ENCODE peak calls at places on chromosomes 12 and 14, in seven cellular contexts. One of them, this sample, is unnamed.

GRCh38 chr12:15728118-15728598 is 61.0 kb downstream of the EPS8 start:
- DNase-seq in cardiac fibroblast: peak
- DNase-seq in HL-60: no peak
- DNase-seq in heart right ventricle: no peak
- DNase-seq in stomach: no peak
- DNase-seq in fibroblast of the aortic adventitia: peak
- DNase-seq in HFF-Myc: peak
- DNase-seq in this sample: peak

GRCh38 chr14:98594156-98594555 is 677.8 kb downstream of the BCL11B start:
- DNase-seq in cardiac fibroblast: no peak
- DNase-seq in HL-60: no peak
- DNase-seq in heart right ventricle: no peak
- DNase-seq in stomach: no peak
- DNase-seq in fibroblast of the aortic adventitia: no peak
- DNase-seq in HFF-Myc: no peak
- DNase-seq in this sample: no peak

GRCh38 chr14:81311816-81312215 is 88.3 kb downstream of the STON2 start:
- DNase-seq in cardiac fibroblast: peak
- DNase-seq in HL-60: no peak
- DNase-seq in heart right ventricle: no peak
- DNase-seq in stomach: no peak
- DNase-seq in fibroblast of the aortic adventitia: peak
- DNase-seq in HFF-Myc: no peak
- DNase-seq in this sample: peak

GRCh38 chr12:639566-639965 is 23.7 kb downstream of the NINJ2 start:
- DNase-seq in cardiac fibroblast: no peak
- DNase-seq in HL-60: no peak
- DNase-seq in heart right ventricle: no peak
- DNase-seq in stomach: no peak
- DNase-seq in fibroblast of the aortic adventitia: no peak
- DNase-seq in HFF-Myc: no peak
- DNase-seq in this sample: no peak

GRCh38 chr12:52673216-52673615 is 7.0 kb downstream of the KRT1 start:
- DNase-seq in cardiac fibroblast: no peak
- DNase-seq in HL-60: no peak
- DNase-seq in heart right ventricle: no peak
- DNase-seq in stomach: no peak
- DNase-seq in fibroblast of the aortic adventitia: no peak
- DNase-seq in HFF-Myc: no peak
- DNase-seq in this sample: no peak

GRCh38 chr12:122866950-122867607 is 28.8 kb downstream of the VPS37B start:
- DNase-seq in cardiac fibroblast: no peak
- DNase-seq in HL-60: no peak
- DNase-seq in heart right ventricle: no peak
- DNase-seq in stomach: peak
- DNase-seq in fibroblast of the aortic adventitia: no peak
- DNase-seq in HFF-Myc: no peak
- DNase-seq in this sample: no peak

GRCh38 chr14:95034806-95035205 is 122.5 kb downstream of the DICER1 start:
- DNase-seq in cardiac fibroblast: no peak
- DNase-seq in HL-60: no peak
- DNase-seq in heart right ventricle: no peak
- DNase-seq in stomach: no peak
- DNase-seq in fibroblast of the aortic adventitia: no peak
- DNase-seq in HFF-Myc: no peak
- DNase-seq in this sample: no peak

GRCh38 chr12:33438025-33438772 is 1.4 kb downstream of the SYT10 start:
- DNase-seq in cardiac fibroblast: no peak
- DNase-seq in HL-60: no peak
- DNase-seq in heart right ventricle: no peak
- DNase-seq in stomach: no peak
- DNase-seq in fibroblast of the aortic adventitia: no peak
- DNase-seq in HFF-Myc: no peak
- DNase-seq in this sample: no peak

GRCh38 chr12:5706247-5706646 is 238.8 kb downstream of the ANO2 start:
- DNase-seq in cardiac fibroblast: no peak
- DNase-seq in HL-60: no peak
- DNase-seq in heart right ventricle: no peak
- DNase-seq in stomach: no peak
- DNase-seq in fibroblast of the aortic adventitia: no peak
- DNase-seq in HFF-Myc: no peak
- DNase-seq in this sample: no peak

GRCh38 chr14:97266653-97267052 is 469.5 kb downstream of the VRK1 start:
- DNase-seq in cardiac fibroblast: no peak
- DNase-seq in HL-60: no peak
- DNase-seq in heart right ventricle: no peak
- DNase-seq in stomach: no peak
- DNase-seq in fibroblast of the aortic adventitia: no peak
- DNase-seq in HFF-Myc: no peak
- DNase-seq in this sample: no peak

GRCh38 chr12:119613319-119613936 is 19.9 kb downstream of the TMEM233 start:
- DNase-seq in cardiac fibroblast: no peak
- DNase-seq in HL-60: no peak
- DNase-seq in heart right ventricle: no peak
- DNase-seq in stomach: peak
- DNase-seq in fibroblast of the aortic adventitia: peak
- DNase-seq in HFF-Myc: no peak
- DNase-seq in this sample: no peak

GRCh38 chr12:122081697-122082221 is 3.2 kb downstream of the MLXIP start:
- DNase-seq in cardiac fibroblast: peak
- DNase-seq in HL-60: peak
- DNase-seq in heart right ventricle: peak
- DNase-seq in stomach: no peak
- DNase-seq in fibroblast of the aortic adventitia: peak
- DNase-seq in HFF-Myc: no peak
- DNase-seq in this sample: peak

GRCh38 chr12:94318178-94318577 is 141.5 kb downstream of the CEP83 start:
- DNase-seq in cardiac fibroblast: no peak
- DNase-seq in HL-60: no peak
- DNase-seq in heart right ventricle: no peak
- DNase-seq in stomach: no peak
- DNase-seq in fibroblast of the aortic adventitia: peak
- DNase-seq in HFF-Myc: no peak
- DNase-seq in this sample: no peak

GRCh38 chr14:103008126-103008525 is 49.2 kb downstream of the CDC42BPB start:
- DNase-seq in cardiac fibroblast: no peak
- DNase-seq in HL-60: no peak
- DNase-seq in heart right ventricle: no peak
- DNase-seq in stomach: no peak
- DNase-seq in fibroblast of the aortic adventitia: no peak
- DNase-seq in HFF-Myc: no peak
- DNase-seq in this sample: no peak

GRCh38 chr14:106564058-106564643 is 1037.8 kb downstream of the TMEM121 start:
- DNase-seq in cardiac fibroblast: no peak
- DNase-seq in HL-60: peak
- DNase-seq in heart right ventricle: no peak
- DNase-seq in stomach: no peak
- DNase-seq in fibroblast of the aortic adventitia: no peak
- DNase-seq in HFF-Myc: no peak
- DNase-seq in this sample: no peak

GRCh38 chr14:91390165-91390778 is 27.3 kb downstream of the CCDC88C start:
- DNase-seq in cardiac fibroblast: no peak
- DNase-seq in HL-60: no peak
- DNase-seq in heart right ventricle: no peak
- DNase-seq in stomach: no peak
- DNase-seq in fibroblast of the aortic adventitia: no peak
- DNase-seq in HFF-Myc: no peak
- DNase-seq in this sample: no peak

GRCh38 chr14:56341766-56342418 is 223.7 kb downstream of the PELI2 start:
- DNase-seq in cardiac fibroblast: peak
- DNase-seq in HL-60: no peak
- DNase-seq in heart right ventricle: no peak
- DNase-seq in stomach: no peak
- DNase-seq in fibroblast of the aortic adventitia: peak
- DNase-seq in HFF-Myc: no peak
- DNase-seq in this sample: peak

GRCh38 chr14:61281186-61281676 is at the start of gene TMEM30B:
- DNase-seq in cardiac fibroblast: no peak
- DNase-seq in HL-60: no peak
- DNase-seq in heart right ventricle: no peak
- DNase-seq in stomach: peak
- DNase-seq in fibroblast of the aortic adventitia: no peak
- DNase-seq in HFF-Myc: no peak
- DNase-seq in this sample: no peak

GRCh38 chr12:52439845-52440244 is 5.7 kb upstream of the KRT75 start:
- DNase-seq in cardiac fibroblast: no peak
- DNase-seq in HL-60: no peak
- DNase-seq in heart right ventricle: no peak
- DNase-seq in stomach: no peak
- DNase-seq in fibroblast of the aortic adventitia: no peak
- DNase-seq in HFF-Myc: no peak
- DNase-seq in this sample: no peak

GRCh38 chr14:99794156-99794780 is 1.1 kb downstream of the EML1 start:
- DNase-seq in cardiac fibroblast: no peak
- DNase-seq in HL-60: no peak
- DNase-seq in heart right ventricle: no peak
- DNase-seq in stomach: no peak
- DNase-seq in fibroblast of the aortic adventitia: no peak
- DNase-seq in HFF-Myc: no peak
- DNase-seq in this sample: no peak

GRCh38 chr14:99795046-99795445 is 1.8 kb downstream of the EML1 start:
- DNase-seq in cardiac fibroblast: no peak
- DNase-seq in HL-60: no peak
- DNase-seq in heart right ventricle: no peak
- DNase-seq in stomach: no peak
- DNase-seq in fibroblast of the aortic adventitia: no peak
- DNase-seq in HFF-Myc: no peak
- DNase-seq in this sample: no peak

GRCh38 chr14:99792551-99793212 is 531 bp upstream of the EML1 start:
- DNase-seq in cardiac fibroblast: peak
- DNase-seq in HL-60: no peak
- DNase-seq in heart right ventricle: no peak
- DNase-seq in stomach: no peak
- DNase-seq in fibroblast of the aortic adventitia: peak
- DNase-seq in HFF-Myc: no peak
- DNase-seq in this sample: no peak

GRCh38 chr14:99791476-99792283 is 1.5 kb upstream of the EML1 start:
- DNase-seq in cardiac fibroblast: peak
- DNase-seq in HL-60: no peak
- DNase-seq in heart right ventricle: no peak
- DNase-seq in stomach: no peak
- DNase-seq in fibroblast of the aortic adventitia: no peak
- DNase-seq in HFF-Myc: no peak
- DNase-seq in this sample: no peak

GRCh38 chr14:99793213-99794155 is at the start of gene EML1:
- DNase-seq in cardiac fibroblast: peak
- DNase-seq in HL-60: peak
- DNase-seq in heart right ventricle: peak
- DNase-seq in stomach: peak
- DNase-seq in fibroblast of the aortic adventitia: peak
- DNase-seq in HFF-Myc: no peak
- DNase-seq in this sample: peak
- TF ChIP-seq CTCF in cardiac fibroblast: no peak
- TF ChIP-seq CTCF in HL-60: no peak
- TF ChIP-seq CTCF in heart right ventricle: no peak
- TF ChIP-seq CTCF in stomach: no peak
- TF ChIP-seq CTCF in fibroblast of the aortic adventitia: peak
- TF ChIP-seq CTCF in HFF-Myc: no peak
- TF ChIP-seq CTCF in this sample: no peak

DNA sequence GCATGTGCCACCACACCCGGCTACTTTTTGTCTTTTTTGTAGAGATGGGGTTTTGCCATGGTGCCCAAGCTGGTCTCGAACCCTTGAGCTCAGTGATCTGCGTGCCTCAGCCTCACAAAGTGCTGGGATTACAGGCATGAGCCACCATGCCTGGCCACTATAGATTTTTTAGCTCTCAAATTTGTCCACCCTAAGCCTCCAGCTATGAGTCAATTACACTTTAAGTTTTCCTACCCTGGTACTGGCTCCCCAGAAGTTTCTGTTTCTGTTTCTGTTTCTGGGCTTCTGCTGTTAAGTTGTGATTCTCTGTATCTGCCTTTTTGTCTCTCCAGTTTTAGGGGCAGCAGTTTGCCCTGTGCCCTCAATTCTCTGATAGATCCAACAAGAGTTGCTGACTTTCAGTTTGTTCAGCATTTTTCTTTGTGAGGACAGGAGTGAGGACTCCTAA is 4.4 kb upstream of the TINF2 start:
- DNase-seq in cardiac fibroblast: no peak
- DNase-seq in HL-60: no peak
- DNase-seq in heart right ventricle: no peak
- DNase-seq in stomach: no peak
- DNase-seq in fibroblast of the aortic adventitia: no peak
- DNase-seq in HFF-Myc: no peak
- DNase-seq in this sample: peak
- H3K4me3 ChIP-seq in cardiac fibroblast: no peak
- H3K4me3 ChIP-seq in HL-60: no peak
- H3K4me3 ChIP-seq in heart right ventricle: no peak
- H3K4me3 ChIP-seq in stomach: no peak
- H3K4me3 ChIP-seq in fibroblast of the aortic adventitia: no peak
- H3K4me3 ChIP-seq in HFF-Myc: no peak
- H3K4me3 ChIP-seq in this sample: no peak

DNA sequence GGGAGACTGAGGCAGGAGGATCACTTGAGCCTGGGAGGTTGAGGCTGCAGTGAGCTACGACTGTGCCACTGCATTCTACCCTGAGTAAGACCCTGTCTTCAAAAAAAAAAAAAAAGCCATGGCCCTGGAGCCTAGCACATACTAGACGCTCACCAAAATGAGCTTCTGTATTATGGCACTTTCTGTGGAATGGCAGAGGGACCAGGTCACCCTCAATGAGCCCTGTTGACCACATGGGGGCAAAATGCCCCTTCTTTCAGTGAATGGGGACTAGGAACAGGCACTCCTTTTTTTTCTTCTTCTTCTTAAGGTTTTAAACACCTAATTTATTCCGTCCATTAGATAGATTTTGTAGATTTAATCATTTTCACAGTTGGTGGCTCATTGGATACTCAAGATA is 50.5 kb downstream of the FAM222A start:
- DNase-seq in cardiac fibroblast: no peak
- DNase-seq in HL-60: no peak
- DNase-seq in heart right ventricle: no peak
- DNase-seq in stomach: peak
- DNase-seq in fibroblast of the aortic adventitia: no peak
- DNase-seq in HFF-Myc: no peak
- DNase-seq in this sample: no peak
- TF ChIP-seq CTCF in cardiac fibroblast: no peak
- TF ChIP-seq CTCF in HL-60: no peak
- TF ChIP-seq CTCF in heart right ventricle: no peak
- TF ChIP-seq CTCF in stomach: no peak
- TF ChIP-seq CTCF in fibroblast of the aortic adventitia: no peak
- TF ChIP-seq CTCF in HFF-Myc: no peak
- TF ChIP-seq CTCF in this sample: no peak

GRCh38 chr14:65412189-65412846 is at the start of gene FUT8:
- DNase-seq in cardiac fibroblast: peak
- DNase-seq in HL-60: peak
- DNase-seq in heart right ventricle: peak
- DNase-seq in stomach: peak
- DNase-seq in fibroblast of the aortic adventitia: peak
- DNase-seq in HFF-Myc: peak
- DNase-seq in this sample: peak
- H3K4me3 ChIP-seq in cardiac fibroblast: peak
- H3K4me3 ChIP-seq in HL-60: peak
- H3K4me3 ChIP-seq in heart right ventricle: peak
- H3K4me3 ChIP-seq in stomach: peak
- H3K4me3 ChIP-seq in fibroblast of the aortic adventitia: peak
- H3K4me3 ChIP-seq in HFF-Myc: peak
- H3K4me3 ChIP-seq in this sample: peak

GRCh38 chr12:108063192-108063591 is 65.9 kb upstream of the WSCD2 start:
- DNase-seq in cardiac fibroblast: peak
- DNase-seq in HL-60: no peak
- DNase-seq in heart right ventricle: no peak
- DNase-seq in stomach: no peak
- DNase-seq in fibroblast of the aortic adventitia: peak
- DNase-seq in HFF-Myc: no peak
- DNase-seq in this sample: peak
- TF ChIP-seq CTCF in cardiac fibroblast: peak
- TF ChIP-seq CTCF in HL-60: no peak
- TF ChIP-seq CTCF in heart right ventricle: no peak
- TF ChIP-seq CTCF in stomach: no peak
- TF ChIP-seq CTCF in fibroblast of the aortic adventitia: peak
- TF ChIP-seq CTCF in HFF-Myc: peak
- TF ChIP-seq CTCF in this sample: peak